ENCODE peak calls at places on chromosomes 4 and X, in six cellular contexts. B is CD4-positive, alpha-beta memory T cell; C is ovary; O is T-helper 17 cell; J is NCI-H748 treated with DMSO at 0.1 percent for 48 hours; H is germinal center. V is an unnamed sample.

GRCh38 chrX:125627676-125628075 is 308.0 kb downstream of the TEX13C start:
- DNase-seq in H (no peak), C (no peak), J (no peak), O (no peak), B (no peak), V (no peak)

GRCh38 chr4:95290702-95291101 is 258.1 kb downstream of the UNC5C start:
- DNase-seq in B (no peak), J (no peak), C (no peak), O (no peak), H (no peak), V (no peak)

GRCh38 chr4:73103799-73104503 is 34.4 kb upstream of the COX18 start:
- DNase-seq in B (no peak), C (no peak), J (no peak), H (no peak), O (no peak), V (no peak)

GRCh38 chr4:20506827-20507226 is 193.4 kb upstream of the PACRGL start:
- DNase-seq in O (no peak), C (no peak), H (no peak), J (no peak), B (no peak), V (no peak)

GRCh38 chr4:123943976-123944375 is 547.4 kb downstream of the SPRY1 start:
- DNase-seq in H (no peak), J (no peak), O (no peak), B (no peak), C (no peak), V (no peak)

GRCh38 chr4:107863850-107864371 is 39.2 kb downstream of the SGMS2 start:
- DNase-seq in J (no peak), O (no peak), C (no peak), H (no peak), B (no peak), V (peak; percentile 9)

GRCh38 chr4:121740796-121741409 is 24.1 kb downstream of the SMIM43 start:
- DNase-seq in J (no peak), C (no peak), B (no peak), O (no peak), H (no peak), V (no peak)

GRCh38 chr4:127236875-127237274 is 395.9 kb upstream of the INTU start:
- DNase-seq in H (no peak), C (no peak), O (no peak), J (no peak), B (no peak), V (no peak)

GRCh38 chr4:155629183-155629825 is 37.3 kb upstream of the GUCY1A1 start:
- DNase-seq in O (no peak), B (no peak), J (no peak), H (no peak), C (no peak), V (no peak)

GRCh38 chr4:53193111-53193510 is 172.8 kb downstream of the SCFD2 start:
- DNase-seq in O (no peak), C (no peak), J (no peak), B (no peak), H (no peak), V (no peak)

GRCh38 chr4:60944070-60944469 is 256.1 kb upstream of the ADGRL3 start:
- DNase-seq in J (peak; percentile 77), H (no peak), B (no peak), O (no peak), C (no peak), V (no peak)

GRCh38 chr4:24862073-24862751 is 50.6 kb downstream of the CCDC149 start:
- DNase-seq in J (no peak), C (no peak), H (no peak), O (no peak), B (no peak), V (no peak)

GRCh38 chrX:3345281-3346081 is 971 bp downstream of the MXRA5 start:
- DNase-seq in C (peak; percentile 23), H (no peak), O (no peak), B (no peak), J (no peak), V (peak; percentile 1)

GRCh38 chrX:139091086-139091485 is 379.6 kb upstream of the FGF13 start:
- DNase-seq in J (no peak), B (no peak), H (no peak), C (no peak), O (no peak), V (no peak)

GRCh38 chr4:128524311-128524710 is 236.7 kb upstream of the PGRMC2 start:
- DNase-seq in B (no peak), H (no peak), O (no peak), C (no peak), J (no peak), V (no peak)

GRCh38 chr4:30434656-30435055 is 285.5 kb upstream of the PCDH7 start:
- DNase-seq in H (no peak), J (no peak), O (no peak), C (no peak), B (no peak), V (no peak)

GRCh38 chr4:166422475-166422874 is 549.4 kb downstream of the TLL1 start:
- DNase-seq in B (no peak), C (no peak), J (no peak), O (no peak), H (no peak), V (no peak)

GRCh38 chr4:75821966-75822365 is 80.3 kb downstream of the PPEF2 start:
- DNase-seq in O (no peak), C (no peak), H (no peak), J (no peak), B (no peak), V (no peak)

GRCh38 chr4:146333187-146333894 is 119.0 kb downstream of the REELD1 start:
- DNase-seq in C (no peak), J (no peak), B (no peak), O (no peak), H (peak; percentile 11), V (no peak)

GRCh38 chr4:89915151-89915550 is 20.5 kb downstream of the MMRN1 start:
- DNase-seq in J (no peak), O (no peak), C (no peak), B (no peak), H (no peak), V (no peak)

GRCh38 chr4:16837475-16837874 is 61.0 kb downstream of the LDB2 start:
- DNase-seq in O (no peak), C (no peak), H (no peak), B (no peak), J (no peak), V (no peak)

GRCh38 chr4:67430989-67431388 is 114.3 kb downstream of the CENPC start:
- DNase-seq in H (no peak), J (no peak), C (no peak), B (no peak), O (no peak), V (no peak)

V was measured in NCI-H345.